ENCODE peak calls at places on chromosomes 12 and 14, in five cellular contexts. F, L, E, W and R are unnamed samples.

GRCh38 chr12:104671407-104672095 is 214.8 kb downstream of the CHST11 start:
- DNase-seq in E (peak; percentile 75), F (peak; percentile 95), L (peak; percentile 87), W (peak; percentile 95), R (peak; percentile 94)

GRCh38 chr14:102731871-102732800 is 45.1 kb upstream of the TRAF3 start:
- DNase-seq in L (no peak), W (no peak), F (no peak), E (peak; percentile 32), R (no peak)

GRCh38 chr14:88998027-88998426 is 173.6 kb downstream of the TTC8 start:
- DNase-seq in F (no peak), W (no peak), E (no peak), L (no peak), R (no peak)

GRCh38 chr12:57110189-57111045 is 745 bp downstream of the STAT6 start:
- DNase-seq in F (peak; percentile 30), E (peak; percentile 59), W (no peak), L (peak; percentile 95), R (peak; percentile 33)

GRCh38 chr12:116708826-116709756 is 28.8 kb downstream of the SPRING1 start:
- DNase-seq in F (peak; percentile 11), L (peak; percentile 39), W (peak; percentile 70), E (peak; percentile 98), R (peak; percentile 46)

GRCh38 chr12:10031771-10032175 is 1.3 kb downstream of the CLEC9A start:
- DNase-seq in W (peak; percentile 91), L (peak; percentile 83), F (peak; percentile 58), E (no peak), R (peak; percentile 97)

GRCh38 chr14:60650382-60650961 is 1.2 kb upstream of the SIX1 start:
- DNase-seq in E (peak; percentile 92), F (no peak), L (peak; percentile 89), W (no peak), R (no peak)

GRCh38 chr14:45893127-45893526 is 640.1 kb upstream of the MIS18BP1 start:
- DNase-seq in W (no peak), E (no peak), F (no peak), L (no peak), R (no peak)

GRCh38 chr12:116123511-116124258 is 153.8 kb downstream of the MED13L start:
- DNase-seq in W (peak; percentile 56), F (no peak), L (peak; percentile 65), E (peak; percentile 92), R (peak; percentile 60)

GRCh38 chr12:54054442-54055332 is 1.1 kb downstream of the HOXC4 start:
- DNase-seq in F (no peak), E (no peak), L (no peak), W (no peak), R (no peak)

GRCh38 chr14:24360281-24360680 is 7.7 kb upstream of the NFATC4 start:
- DNase-seq in E (no peak), L (no peak), F (no peak), W (no peak), R (no peak)

GRCh38 chr12:96258451-96258933 is 64.3 kb downstream of the ELK3 start:
- DNase-seq in W (peak; percentile 91), F (no peak), L (peak; percentile 45), E (no peak), R (no peak)

GRCh38 chr12:121581681-121582439 is 1.0 kb upstream of the KDM2B start:
- DNase-seq in E (peak; percentile 36), W (peak; percentile 44), L (peak; percentile 75), F (no peak), R (peak; percentile 34)